ENCODE peak calls at places on chromosomes 1 and 21, in ten cellular contexts. P, D, K, Z, C, J, Q, E, B and G are unnamed samples.

GRCh38 chr1:117009132-117009531 is 7.6 kb downstream of the CD101 start:
- DNase-seq in P (no peak), D (no peak), K (no peak), Z (no peak), C (no peak), J (no peak), Q (peak), E (no peak), B (no peak), G (no peak)

GRCh38 chr1:154768456-154769125 is 101.5 kb downstream of the KCNN3 start:
- DNase-seq in P (peak), D (no peak), K (no peak), Z (no peak), C (no peak), J (no peak), Q (peak), E (no peak), B (no peak), G (no peak)

GRCh38 chr21:44829507-44830092 is 11.7 kb upstream of the SUMO3 start:
- DNase-seq in P (no peak), D (no peak), K (no peak), Z (no peak), C (no peak), J (no peak), Q (no peak), E (no peak), B (no peak), G (no peak)

GRCh38 chr1:178713270-178713669 is 11.8 kb upstream of the RALGPS2 start:
- DNase-seq in P (no peak), D (no peak), K (no peak), Z (no peak), C (no peak), J (no peak), Q (peak), E (no peak), B (no peak), G (no peak)

GRCh38 chr1:40161125-40161887 is at the start of gene RLF:
- DNase-seq in P (peak), D (peak), K (no peak), Z (peak), C (peak), J (peak), Q (peak), E (peak), B (peak), G (peak)

GRCh38 chr1:203522237-203522636 is 28.3 kb downstream of the OPTC start:
- DNase-seq in P (no peak), D (no peak), K (no peak), Z (no peak), C (no peak), J (peak), Q (no peak), E (no peak), B (no peak), G (no peak)

GRCh38 chr1:168917309-168917708 is 188.3 kb upstream of the DPT start:
- DNase-seq in P (no peak), D (no peak), K (no peak), Z (no peak), C (no peak), J (no peak), Q (no peak), E (no peak), B (no peak), G (no peak)

GRCh38 chr1:186930248-186930647 is 101.5 kb downstream of the PLA2G4A start:
- DNase-seq in P (no peak), D (no peak), K (no peak), Z (no peak), C (peak), J (no peak), Q (no peak), E (no peak), B (no peak), G (no peak)

GRCh38 chr1:195481293-195481692 is 1126.9 kb downstream of the KCNT2 start:
- DNase-seq in P (no peak), D (no peak), K (no peak), Z (no peak), C (no peak), J (no peak), Q (no peak), E (no peak), B (no peak), G (no peak)

GRCh38 chr1:15400627-15401026 is 9.1 kb upstream of the EFHD2 start:
- DNase-seq in P (no peak), D (no peak), K (no peak), Z (peak), C (no peak), J (no peak), Q (no peak), E (no peak), B (no peak), G (no peak)

GRCh38 chr21:29022141-29022540 is 2.3 kb upstream of the USP16 start:
- DNase-seq in P (no peak), D (no peak), K (no peak), Z (no peak), C (no peak), J (no peak), Q (no peak), E (no peak), B (no peak), G (no peak)

GRCh38 chr1:100145116-100145515 is 12.2 kb downstream of the TRMT13 start:
- DNase-seq in P (peak), D (no peak), K (no peak), Z (no peak), C (no peak), J (no peak), Q (no peak), E (no peak), B (no peak), G (no peak)

GRCh38 chr1:246265481-246265880 is 241.6 kb downstream of the SMYD3 start:
- DNase-seq in P (no peak), D (no peak), K (no peak), Z (no peak), C (no peak), J (no peak), Q (no peak), E (no peak), B (no peak), G (no peak)

GRCh38 chr1:201737350-201738060 is 91.5 kb upstream of the IPO9 start:
- DNase-seq in P (peak), D (no peak), K (no peak), Z (no peak), C (peak), J (no peak), Q (peak), E (no peak), B (no peak), G (no peak)

GRCh38 chr1:21307663-21308062 is 17.4 kb upstream of the ECE1 start:
- DNase-seq in P (no peak), D (no peak), K (no peak), Z (no peak), C (no peak), J (no peak), Q (no peak), E (no peak), B (no peak), G (no peak)

GRCh38 chr1:198932351-198932991 is 293.6 kb downstream of the PTPRC start:
- DNase-seq in P (peak), D (no peak), K (no peak), Z (no peak), C (no peak), J (no peak), Q (no peak), E (no peak), B (no peak), G (no peak)

GRCh38 chr1:18978706-18979105 is 22.2 kb upstream of the IFFO2 start:
- DNase-seq in P (no peak), D (no peak), K (no peak), Z (no peak), C (no peak), J (no peak), Q (no peak), E (no peak), B (no peak), G (no peak)

GRCh38 chr1:78688701-78689100 is 39.1 kb downstream of the IFI44 start:
- DNase-seq in P (peak), D (no peak), K (peak), Z (no peak), C (no peak), J (no peak), Q (peak), E (no peak), B (no peak), G (no peak)

GRCh38 chr1:201267481-201268229 is 15.7 kb upstream of the PKP1 start:
- DNase-seq in P (peak), D (no peak), K (no peak), Z (no peak), C (no peak), J (no peak), Q (peak), E (no peak), B (peak), G (no peak)

GRCh38 chr21:45459171-45460010 is 54.4 kb downstream of the COL18A1 start:
- DNase-seq in P (no peak), D (no peak), K (no peak), Z (no peak), C (no peak), J (no peak), Q (no peak), E (no peak), B (no peak), G (no peak)

GRCh38 chr1:7922301-7922700 is 18.3 kb downstream of the TNFRSF9 start:
- DNase-seq in P (peak), D (no peak), K (no peak), Z (no peak), C (no peak), J (no peak), Q (peak), E (no peak), B (no peak), G (no peak)

GRCh38 chr1:24393892-24394291 is 19.7 kb downstream of the STPG1 start:
- DNase-seq in P (peak), D (no peak), K (peak), Z (no peak), C (no peak), J (no peak), Q (peak), E (no peak), B (no peak), G (no peak)

GRCh38 chr1:152884966-152885624 is 7.0 kb downstream of the SMCP start:
- DNase-seq in P (no peak), D (no peak), K (no peak), Z (no peak), C (peak), J (no peak), Q (peak), E (no peak), B (no peak), G (no peak)

GRCh38 chr1:158013840-158014520 is 20.5 kb downstream of the KIRREL1 start:
- DNase-seq in P (peak), D (no peak), K (no peak), Z (no peak), C (no peak), J (peak), Q (no peak), E (no peak), B (no peak), G (no peak)

GRCh38 chr1:12052008-12052573 is 11.0 kb upstream of the TNFRSF8 start:
- DNase-seq in P (peak), D (peak), K (peak), Z (peak), C (peak), J (no peak), Q (peak), E (peak), B (no peak), G (peak)

GRCh38 chr1:78497196-78497595 is 6.4 kb downstream of the PTGFR start:
- DNase-seq in P (no peak), D (no peak), K (no peak), Z (no peak), C (no peak), J (no peak), Q (no peak), E (no peak), B (no peak), G (no peak)

GRCh38 chr1:233905416-233906051 is 1.1 kb downstream of the SLC35F3 start:
- DNase-seq in P (no peak), D (no peak), K (no peak), Z (no peak), C (no peak), J (peak), Q (no peak), E (no peak), B (no peak), G (no peak)

GRCh38 chr1:182666736-182667135 is 17.7 kb downstream of the RGS8 start:
- DNase-seq in P (no peak), D (no peak), K (no peak), Z (no peak), C (no peak), J (no peak), Q (no peak), E (no peak), B (no peak), G (no peak)

GRCh38 chr21:41965045-41965444 is 11.2 kb upstream of the C2CD2 start:
- DNase-seq in P (no peak), D (no peak), K (no peak), Z (no peak), C (no peak), J (no peak), Q (no peak), E (no peak), B (no peak), G (no peak)

GRCh38 chr1:43414634-43415223 is 25.0 kb downstream of the SZT2 start:
- DNase-seq in P (peak), D (no peak), K (no peak), Z (peak), C (no peak), J (peak), Q (peak), E (no peak), B (peak), G (peak)

GRCh38 chr1:62090016-62090415 is 104.6 kb upstream of the L1TD1 start:
- DNase-seq in P (no peak), D (no peak), K (no peak), Z (no peak), C (no peak), J (no peak), Q (no peak), E (no peak), B (no peak), G (no peak)

GRCh38 chr1:85361606-85362005 is 85.2 kb upstream of the BCL10 start:
- DNase-seq in P (no peak), D (no peak), K (no peak), Z (no peak), C (no peak), J (no peak), Q (no peak), E (no peak), B (no peak), G (no peak)

GRCh38 chr1:81702903-81703302 is 97.8 kb upstream of the ADGRL2 start:
- DNase-seq in P (peak), D (no peak), K (no peak), Z (no peak), C (no peak), J (no peak), Q (peak), E (no peak), B (no peak), G (no peak)

GRCh38 chr1:20729990-20730689 is 2.4 kb downstream of the SH2D5 start:
- DNase-seq in P (no peak), D (peak), K (no peak), Z (no peak), C (no peak), J (no peak), Q (no peak), E (no peak), B (peak), G (peak)

GRCh38 chr1:246435421-246436041 is 71.5 kb downstream of the SMYD3 start:
- DNase-seq in P (peak), D (no peak), K (no peak), Z (no peak), C (no peak), J (no peak), Q (peak), E (no peak), B (no peak), G (no peak)

GRCh38 chr1:227788279-227789041 is 27.0 kb upstream of the PRSS38 start:
- DNase-seq in P (peak), D (peak), K (no peak), Z (peak), C (no peak), J (peak), Q (no peak), E (no peak), B (peak), G (peak)